ENCODE peak calls at places on chromosomes 4 and X, in eight cellular contexts. G is activated effector memory CD4-positive, alpha-beta T cell treated with Interleukin-2 at 50 U/mL for 16 hours; I is D341Med; R is choroid plexus epithelial cell; M is ureter; L is iris pigment epithelial cell; N is PC-3; Y is EL. W is an unnamed sample.

GRCh38 chr4:65724973-65725372 is 54.7 kb upstream of the EPHA5 start:
- DNase-seq in I (no peak), L (no peak), G (no peak), Y (no peak), N (no peak), M (no peak), R (no peak), W (no peak)

GRCh38 chr4:80306255-80306654 is 29.3 kb upstream of the CFAP299 start:
- DNase-seq in R (peak), G (no peak), N (peak), L (peak), Y (peak), I (no peak), M (no peak), W (no peak)

GRCh38 chrX:66004928-66005831 is 34.7 kb downstream of the VSIG4 start:
- DNase-seq in L (no peak), R (no peak), I (no peak), M (no peak), Y (no peak), G (no peak), N (no peak), W (no peak)

GRCh38 chrX:357693-358471 is 28.8 kb downstream of the PPP2R3B start:
- DNase-seq in R (peak), I (no peak), Y (peak), N (peak), G (peak), M (no peak), L (peak), W (no peak)

GRCh38 chrX:133390647-133391046 is 24.6 kb downstream of the GPC4 start:
- DNase-seq in I (no peak), L (no peak), R (no peak), M (no peak), G (no peak), N (no peak), Y (no peak), W (no peak)

GRCh38 chrX:48961585-48962091 is 4.2 kb upstream of the OTUD5 start:
- DNase-seq in Y (no peak), N (no peak), G (no peak), M (no peak), L (peak), R (peak), I (no peak), W (no peak)

GRCh38 chr4:156976147-156976546 is 4.5 kb upstream of the PDGFC start:
- DNase-seq in I (no peak), G (no peak), Y (peak), L (peak), R (peak), N (peak), M (no peak), W (no peak)

GRCh38 chr4:84235131-84235530 is 264.0 kb downstream of the NKX6-1 start:
- DNase-seq in G (no peak), Y (no peak), L (no peak), I (no peak), M (no peak), N (no peak), R (no peak), W (no peak)

GRCh38 chrX:31353095-31353494 is 281.3 kb upstream of the FTHL17 start:
- DNase-seq in Y (peak), G (no peak), N (peak), L (peak), I (no peak), M (no peak), R (peak), W (peak)

W was measured in GM12865.